ENCODE peak calls at places on chromosomes 5 and 9, in ten cellular contexts. W is IMR-90, Q is activated B cell treated with CpG ODN at 0.5 μM for 24 hours, X is cardiac fibroblast, D is sigmoid colon, Y is lower lobe of right lung, G is heart right ventricle, Z is H1, K is BJ, J is Peyer's patch. I is an unnamed sample.

GRCh38 chr5:173530547-173530946 is 85.9 kb downstream of the BOD1 start:
- DNase-seq in G (no peak), Z (peak; percentile 56), X (no peak), W (no peak), D (no peak), Q (no peak), Y (no peak), K (no peak), J (no peak), I (no peak)

GRCh38 chr5:115577329-115577728 is 24.9 kb downstream of the TICAM2 start:
- DNase-seq in X (peak; percentile 74), J (no peak), W (no peak), Y (no peak), K (no peak), Q (no peak), D (no peak), G (no peak), Z (no peak), I (no peak)

GRCh38 chr5:72268753-72269410 is 51.2 kb downstream of the MRPS27 start:
- DNase-seq in D (no peak), Z (peak; percentile 58), J (peak; percentile 30), Y (no peak), X (peak; percentile 68), G (no peak), K (no peak), Q (no peak), W (peak; percentile 43), I (no peak)

GRCh38 chr5:88190106-88190834 is 78.4 kb downstream of the TMEM161B start:
- DNase-seq in G (no peak), K (no peak), Z (no peak), D (no peak), W (no peak), Q (no peak), Y (no peak), X (no peak), J (no peak), I (no peak)

GRCh38 chr9:124562328-124562727 is 55.1 kb upstream of the NR5A1 start:
- DNase-seq in W (no peak), J (no peak), K (no peak), D (no peak), G (peak; percentile 30), Z (no peak), Q (no peak), Y (peak; percentile 48), X (no peak), I (no peak)

GRCh38 chr9:108047264-108047663 is 557.7 kb upstream of the KLF4 start:
- DNase-seq in Y (no peak), D (no peak), X (peak; percentile 16), Z (no peak), J (no peak), W (peak; percentile 39), Q (no peak), G (no peak), K (no peak), I (no peak)

GRCh38 chr5:36683821-36684434 is 77.5 kb downstream of the SLC1A3 start:
- DNase-seq in J (no peak), K (peak; percentile 59), Z (no peak), W (peak; percentile 50), Q (no peak), X (peak; percentile 39), D (peak; percentile 70), Y (peak; percentile 59), G (peak; percentile 55), I (no peak)

GRCh38 chr9:95092321-95093072 is 225.0 kb downstream of the FANCC start:
- DNase-seq in G (no peak), Z (no peak), D (peak; percentile 72), W (peak; percentile 68), Q (no peak), J (no peak), K (peak; percentile 65), X (peak; percentile 95), Y (no peak), I (peak; percentile 91)

GRCh38 chr5:139416651-139417050 is 12.8 kb upstream of the SPATA24 start:
- DNase-seq in D (no peak), K (no peak), J (no peak), X (no peak), G (no peak), Y (no peak), Q (no peak), Z (no peak), W (no peak), I (no peak)

GRCh38 chr5:77698920-77699319 is 60.4 kb upstream of the OTP start:
- DNase-seq in X (no peak), G (no peak), Q (no peak), D (no peak), Y (no peak), J (no peak), W (no peak), Z (no peak), K (no peak), I (no peak)

DNA sequence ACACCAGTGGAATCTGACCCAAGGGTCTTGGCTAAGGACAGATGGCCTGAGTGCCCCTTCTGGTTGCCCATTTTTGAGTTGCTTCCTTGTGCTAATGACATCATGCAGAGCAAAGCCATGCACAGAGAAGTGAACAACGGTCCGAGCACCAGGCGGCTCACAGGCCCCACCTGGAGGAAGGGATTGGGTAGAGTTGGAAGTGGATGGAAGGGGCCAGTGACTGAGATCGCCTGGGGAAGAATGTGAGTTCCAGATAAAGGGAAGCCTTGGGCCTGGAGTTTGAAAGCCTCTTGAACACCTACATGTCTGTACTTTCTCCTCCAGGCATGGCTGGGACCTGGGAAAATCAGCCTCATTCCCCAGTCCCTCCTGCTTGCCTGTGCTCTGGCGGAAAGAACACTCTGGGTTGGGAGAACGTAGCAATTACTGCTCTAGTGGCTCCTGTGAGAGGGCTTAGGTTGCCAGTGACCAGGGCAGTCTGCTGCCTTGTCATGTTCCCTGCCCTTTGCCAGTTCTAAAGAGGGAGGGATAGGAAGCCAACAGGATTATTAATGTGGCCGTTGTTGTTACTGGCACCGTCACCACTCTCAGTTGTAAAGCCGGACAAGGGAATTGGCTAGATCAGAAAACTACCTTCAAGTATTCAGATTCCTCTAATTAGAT is 62.5 kb upstream of the PTPN3 start:
- DNase-seq in Q (no peak), X (no peak), Y (no peak), K (no peak), W (no peak), J (no peak), G (no peak), Z (peak; percentile 59), D (no peak), I (no peak)
- TF ChIP-seq CTCF in Q (no peak), X (no peak), Y (no peak), K (no peak), W (no peak), J (no peak), G (no peak), Z (peak; percentile 50), D (no peak), I (no peak)

GRCh38 chr9:134329886-134330285 is 3.6 kb downstream of the RXRA start:
- DNase-seq in D (no peak), Q (no peak), Y (no peak), J (no peak), Z (no peak), K (no peak), G (peak; percentile 43), W (no peak), X (peak; percentile 27), I (no peak)

GRCh38 chr9:134329576-134329855 is 3.3 kb downstream of the RXRA start:
- DNase-seq in X (no peak), W (no peak), K (no peak), G (no peak), Z (no peak), Q (no peak), Y (no peak), J (no peak), D (no peak), I (no peak)

GRCh38 chr9:134327671-134328231 is 1.5 kb downstream of the RXRA start:
- DNase-seq in G (peak; percentile 16), J (no peak), Z (no peak), Q (no peak), W (no peak), X (no peak), K (no peak), Y (peak; percentile 40), D (no peak), I (no peak)

GRCh38 chr9:134328341-134328840 is 2.1 kb downstream of the RXRA start:
- DNase-seq in Q (no peak), Z (no peak), Y (peak; percentile 54), D (no peak), J (no peak), X (peak; percentile 25), K (no peak), G (no peak), W (peak; percentile 47), I (no peak)

GRCh38 chr9:134328841-134329575 is 2.8 kb downstream of the RXRA start:
- DNase-seq in K (no peak), W (no peak), X (peak; percentile 53), Q (no peak), Z (no peak), J (no peak), G (peak; percentile 69), Y (peak; percentile 52), D (peak; percentile 84), I (no peak)
- TF ChIP-seq CTCF in K (peak; percentile 39), W (no peak), X (no peak), Q (no peak), Z (no peak), J (no peak), G (peak; percentile 47), Y (no peak), D (no peak), I (no peak)

DNA sequence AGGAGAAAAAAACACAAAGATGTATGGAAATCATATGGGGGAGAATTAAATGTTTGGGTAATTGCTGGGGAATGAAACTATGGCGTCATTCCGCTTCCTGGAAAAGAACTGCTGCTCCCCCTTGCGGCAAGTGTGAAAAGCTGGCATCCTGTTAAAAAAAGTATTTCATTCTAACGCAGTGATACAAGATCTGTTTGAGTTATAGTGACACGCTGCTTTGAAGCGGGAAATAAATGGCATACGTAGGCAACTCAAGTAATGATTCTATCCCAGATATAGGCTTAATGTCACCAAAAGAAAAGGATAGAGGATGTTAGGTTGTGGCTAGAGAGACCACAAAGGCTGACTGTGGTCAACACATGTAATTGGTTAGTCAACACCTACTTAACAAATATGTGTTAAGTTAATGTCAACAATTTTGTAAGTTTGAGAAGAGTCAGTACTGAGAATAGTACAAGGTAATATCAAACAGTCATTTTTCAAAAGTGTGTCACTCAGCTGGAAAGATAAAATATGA is 70.2 kb upstream of the ALDH1A1 start:
- DNase-seq in Y (no peak), Q (no peak), W (peak; percentile 63), Z (peak; percentile 58), X (peak; percentile 82), D (peak; percentile 75), G (peak; percentile 21), K (no peak), J (no peak), I (no peak)
- TF ChIP-seq CTCF in Y (peak; percentile 80), Q (peak; percentile 39), W (peak; percentile 82), Z (peak; percentile 70), X (peak; percentile 84), D (peak; percentile 83), G (peak; percentile 83), K (peak; percentile 74), J (peak; percentile 90), I (peak; percentile 78)

DNA sequence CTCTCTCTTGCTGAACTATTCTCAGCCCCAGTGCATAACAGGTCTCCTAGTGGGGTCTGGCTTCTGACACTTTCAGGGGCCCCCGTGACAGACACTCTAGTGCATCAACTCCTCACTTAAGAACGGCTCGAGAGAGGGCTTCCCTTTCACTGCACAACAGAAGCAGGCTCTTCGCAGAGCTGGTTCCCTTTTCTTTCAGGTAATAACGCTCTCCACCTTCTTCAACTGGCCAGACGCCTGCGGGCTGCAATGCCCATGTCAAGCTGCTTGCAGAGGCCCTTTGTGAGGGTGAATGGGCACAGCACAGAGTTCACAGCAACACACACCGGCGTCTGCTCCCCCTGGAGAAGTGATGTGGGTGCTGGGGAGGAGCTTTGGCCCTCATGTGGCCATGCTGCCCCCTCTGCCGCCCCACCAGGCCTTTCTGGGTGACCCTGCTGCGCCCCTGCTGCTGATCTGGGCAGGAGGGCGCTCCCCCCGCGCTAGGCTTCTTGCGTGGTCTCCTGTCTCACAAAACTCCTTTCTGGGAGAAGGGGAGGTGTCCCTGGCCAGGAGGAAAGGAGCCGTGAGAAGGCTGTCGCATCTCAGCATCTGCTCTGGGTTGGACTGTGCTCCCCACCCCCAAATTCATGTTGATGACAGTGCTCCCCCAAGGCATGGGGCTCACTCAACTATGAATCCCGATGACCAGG is 2.4 kb downstream of the MRPL36 start:
- DNase-seq in Y (no peak), Q (no peak), J (no peak), X (no peak), Z (no peak), D (peak; percentile 56), G (no peak), W (no peak), K (no peak), I (no peak)
- TF ChIP-seq CTCF in Y (no peak), Q (no peak), J (no peak), X (no peak), Z (no peak), D (no peak), G (no peak), W (no peak), K (no peak), I (no peak)